ENCODE peak calls at places on chromosomes 11 and 22, in seven cellular contexts. M is IMR-90, H is H9, B is mesenchymal stem cell, G is neuronal stem cell, S is H1, R is trophoblast cell. C is an unnamed sample.

GRCh38 chr22:22410121-22410520 is 98.4 kb downstream of the ZNF280B start:
- DNase-seq in M (no peak), H (no peak), B (no peak), G (no peak), S (no peak), R (no peak), C (no peak)

GRCh38 chr11:100612766-100613165 is 74.3 kb upstream of the ARHGAP42 start:
- DNase-seq in M (no peak), H (no peak), B (no peak), G (no peak), S (no peak), R (no peak), C (no peak)

GRCh38 chr11:110858556-110858921 is 146.3 kb upstream of the ARHGAP20 start:
- DNase-seq in M (no peak), H (no peak), B (no peak), G (no peak), S (no peak), R (no peak), C (no peak)

GRCh38 chr11:15497366-15497765 is 382.6 kb downstream of the INSC start:
- DNase-seq in M (no peak), H (no peak), B (no peak), G (no peak), S (no peak), R (no peak), C (no peak)

GRCh38 chr11:94737171-94737611 is 31.0 kb upstream of the AMOTL1 start:
- DNase-seq in M (peak), H (no peak), B (peak), G (no peak), S (no peak), R (no peak), C (peak)

GRCh38 chr22:35605787-35606492 is 11.2 kb downstream of the MB start:
- DNase-seq in M (no peak), H (no peak), B (no peak), G (no peak), S (no peak), R (no peak), C (no peak)

GRCh38 chr11:11335043-11335442 is 18.0 kb downstream of the CSNK2A3 start:
- DNase-seq in M (no peak), H (no peak), B (no peak), G (no peak), S (no peak), R (no peak), C (peak)

GRCh38 chr11:44912270-44912987 is 38.3 kb downstream of the TP53I11 start:
- DNase-seq in M (no peak), H (peak), B (no peak), G (no peak), S (no peak), R (no peak), C (peak)

GRCh38 chr11:64803846-64804345 is 882 bp upstream of the MAP4K2 start:
- DNase-seq in M (no peak), H (peak), B (no peak), G (no peak), S (no peak), R (peak), C (peak)

GRCh38 chr11:78149646-78150045 is 10.2 kb upstream of the ALG8 start:
- DNase-seq in M (peak), H (no peak), B (peak), G (no peak), S (no peak), R (no peak), C (no peak)

GRCh38 chr22:41725510-41726110 is 26.3 kb downstream of the MEI1 start:
- DNase-seq in M (peak), H (no peak), B (peak), G (no peak), S (no peak), R (peak), C (peak)

GRCh38 chr11:101915811-101916291 is 471 bp downstream of the ANGPTL5 start:
- DNase-seq in M (peak), H (no peak), B (peak), G (no peak), S (no peak), R (no peak), C (peak)

GRCh38 chr22:43417555-43417954 is 5.7 kb downstream of the MPPED1 start:
- DNase-seq in M (no peak), H (no peak), B (no peak), G (no peak), S (no peak), R (no peak), C (no peak)

GRCh38 chr22:43313497-43314474 is 29.4 kb downstream of the SCUBE1 start:
- DNase-seq in M (no peak), H (no peak), B (peak), G (no peak), S (no peak), R (peak), C (peak)

GRCh38 chr11:44778200-44779100 is 51.7 kb downstream of the TSPAN18 start:
- DNase-seq in M (no peak), H (peak), B (no peak), G (no peak), S (no peak), R (no peak), C (peak)

GRCh38 chr11:1290052-1291040 is 19.1 kb downstream of the TOLLIP start:
- DNase-seq in M (no peak), H (no peak), B (no peak), G (no peak), S (no peak), R (no peak), C (no peak)

GRCh38 chr11:125514336-125515101 is 18.5 kb upstream of the FEZ1 start:
- DNase-seq in M (peak), H (no peak), B (peak), G (no peak), S (no peak), R (peak), C (peak)

GRCh38 chr11:42338056-42338455 is 878.6 kb upstream of the LRRC4C start:
- DNase-seq in M (no peak), H (no peak), B (no peak), G (no peak), S (no peak), R (no peak), C (peak)

GRCh38 chr11:46601129-46601528 is 7.3 kb upstream of the AMBRA1 start:
- DNase-seq in M (peak), H (no peak), B (no peak), G (no peak), S (no peak), R (no peak), C (no peak)

GRCh38 chr11:1938343-1939005 is 8.7 kb upstream of the MRPL23 start:
- DNase-seq in M (no peak), H (no peak), B (no peak), G (no peak), S (peak), R (no peak), C (no peak)

GRCh38 chr11:95991545-95991944 is 67.6 kb upstream of the MTMR2 start:
- DNase-seq in M (peak), H (no peak), B (peak), G (no peak), S (no peak), R (no peak), C (no peak)

GRCh38 chr11:19625438-19625837 is 87.2 kb upstream of the NAV2 start:
- DNase-seq in M (peak), H (no peak), B (no peak), G (no peak), S (no peak), R (no peak), C (no peak)

GRCh38 chr11:12150831-12151382 is 40.5 kb downstream of the MICAL2 start:
- DNase-seq in M (peak), H (no peak), B (peak), G (no peak), S (no peak), R (peak), C (no peak)

GRCh38 chr22:46234851-46235437 is 15.1 kb downstream of the CDPF1 start:
- DNase-seq in M (no peak), H (no peak), B (no peak), G (no peak), S (no peak), R (no peak), C (no peak)

GRCh38 chr11:132058211-132058772 is 687.9 kb downstream of the NTM start:
- DNase-seq in M (peak), H (no peak), B (peak), G (no peak), S (no peak), R (no peak), C (peak)

GRCh38 chr11:69280451-69280850 is 13.5 kb upstream of the MYEOV start:
- DNase-seq in M (peak), H (no peak), B (no peak), G (no peak), S (no peak), R (no peak), C (no peak)

DNA sequence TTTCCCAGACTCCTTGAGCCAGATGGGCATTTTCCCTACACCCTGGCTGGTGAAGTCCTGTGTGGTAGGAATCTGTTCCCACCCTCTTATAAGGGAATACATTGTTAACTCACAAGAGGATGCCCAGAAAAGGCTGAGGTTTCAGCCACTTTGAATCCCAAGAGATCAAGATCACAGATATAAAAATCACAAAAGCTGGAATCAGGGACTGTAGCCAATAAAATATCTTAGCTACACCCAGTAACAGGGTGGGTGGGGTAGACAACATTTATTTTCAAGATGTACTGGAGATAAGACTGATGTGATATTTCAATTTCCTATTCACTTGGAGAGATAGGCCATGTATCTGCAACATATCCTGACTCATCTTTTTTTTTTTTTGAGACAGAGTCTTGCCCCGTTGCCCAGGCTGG is 50.3 kb downstream of the COPB1 start:
- DNase-seq in M (no peak), H (no peak), B (no peak), G (no peak), S (no peak), R (no peak), C (no peak)
- H3K23ac ChIP-seq in M (peak), H (no peak), B (no peak), G (no peak), S (no peak), R (no peak), C (no peak)

GRCh38 chr11:62004473-62004872 is 37.0 kb upstream of the FTH1 start:
- DNase-seq in M (peak), H (no peak), B (peak), G (no peak), S (no peak), R (peak), C (no peak)

GRCh38 chr11:62000539-62001446 is 33.4 kb upstream of the FTH1 start:
- DNase-seq in M (no peak), H (no peak), B (no peak), G (no peak), S (no peak), R (no peak), C (no peak)

GRCh38 chr11:62001450-62002178 is 34.2 kb upstream of the FTH1 start:
- DNase-seq in M (no peak), H (no peak), B (no peak), G (no peak), S (no peak), R (no peak), C (no peak)

GRCh38 chr11:62008177-62008576 is 40.7 kb upstream of the FTH1 start:
- DNase-seq in M (no peak), H (no peak), B (no peak), G (no peak), S (no peak), R (no peak), C (no peak)

DNA sequence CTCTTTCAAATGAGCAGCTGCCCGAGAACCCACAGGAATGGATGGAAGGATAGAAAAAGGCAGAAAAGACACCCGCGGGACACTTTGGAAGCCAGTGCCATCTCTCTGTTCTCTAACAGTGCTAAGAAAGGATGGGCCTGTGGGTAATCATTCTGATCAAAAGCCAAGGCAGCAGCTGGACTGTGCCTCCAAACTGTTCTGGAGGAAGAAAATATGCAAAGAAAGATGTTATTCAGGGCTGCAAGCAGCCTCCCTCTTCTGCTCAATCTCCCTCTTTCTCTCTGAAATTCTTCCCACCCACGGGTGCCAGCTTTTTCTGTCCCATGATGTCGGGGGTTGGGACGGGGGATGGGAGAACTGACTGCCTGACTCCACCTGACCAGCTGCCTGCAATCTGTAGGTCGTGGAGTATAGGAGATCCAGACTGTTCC is 37.8 kb upstream of the FTH1 start:
- DNase-seq in M (no peak), H (no peak), B (no peak), G (no peak), S (no peak), R (no peak), C (no peak)
- H3K9ac ChIP-seq in M (no peak), H (no peak), B (peak), G (no peak), S (no peak), R (no peak), C (no peak)

DNA sequence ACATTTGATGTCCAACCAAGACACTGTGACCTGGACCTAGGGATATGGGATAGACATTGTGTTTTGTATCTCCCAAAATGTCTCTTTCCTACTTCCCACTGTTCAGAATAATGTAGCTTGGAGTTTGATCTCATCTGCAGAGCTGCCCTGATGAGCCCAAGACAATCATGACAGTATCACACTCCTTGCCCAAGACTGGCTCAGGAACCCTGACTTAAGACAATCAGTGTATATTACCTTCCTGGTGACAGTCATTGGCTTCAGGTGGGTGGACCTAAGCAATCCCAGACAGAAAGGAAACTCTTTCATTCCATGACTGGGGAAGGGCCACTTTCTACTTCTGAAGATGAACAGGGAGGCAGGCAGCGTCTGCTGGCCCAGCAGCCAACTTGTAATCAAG is 14.3 kb upstream of the RTN4RL2 start:
- DNase-seq in M (no peak), H (no peak), B (no peak), G (no peak), S (no peak), R (no peak), C (no peak)
- H3K23ac ChIP-seq in M (no peak), H (no peak), B (no peak), G (no peak), S (no peak), R (no peak), C (no peak)

GRCh38 chr22:20671409-20672081 is 102.4 kb upstream of the SERPIND1 start:
- DNase-seq in M (no peak), H (no peak), B (no peak), G (no peak), S (peak), R (no peak), C (no peak)

GRCh38 chr22:20674998-20675397 is 98.9 kb upstream of the SERPIND1 start:
- DNase-seq in M (no peak), H (no peak), B (no peak), G (no peak), S (no peak), R (no peak), C (no peak)

GRCh38 chr22:20673341-20674195 is 100.3 kb upstream of the SERPIND1 start:
- DNase-seq in M (no peak), H (no peak), B (no peak), G (no peak), S (no peak), R (no peak), C (no peak)

GRCh38 chr22:20672082-20672424 is 101.9 kb upstream of the SERPIND1 start:
- DNase-seq in M (no peak), H (no peak), B (no peak), G (no peak), S (no peak), R (no peak), C (no peak)

DNA sequence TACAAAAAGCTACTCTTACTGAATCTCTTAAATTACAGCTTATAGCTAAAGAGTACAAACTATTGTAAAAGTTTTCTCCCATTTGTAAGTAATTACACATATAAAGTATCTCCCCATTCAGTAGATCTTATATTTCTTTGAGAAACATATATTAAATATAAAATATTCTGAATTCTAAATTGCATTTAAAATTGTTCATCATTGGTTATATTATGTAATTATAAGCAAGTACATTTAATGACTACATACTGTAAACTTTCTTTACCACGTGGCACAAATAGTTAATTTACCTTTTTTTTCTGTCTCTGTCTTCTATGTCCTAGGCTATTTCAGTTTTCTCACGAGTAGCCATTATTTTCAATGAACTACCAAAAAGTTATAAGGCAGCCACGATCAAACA is 101.2 kb upstream of the SERPIND1 start:
- DNase-seq in M (no peak), H (no peak), B (no peak), G (no peak), S (no peak), R (no peak), C (no peak)
- H3K9ac ChIP-seq in M (no peak), H (no peak), B (no peak), G (no peak), S (no peak), R (no peak), C (no peak)

DNA sequence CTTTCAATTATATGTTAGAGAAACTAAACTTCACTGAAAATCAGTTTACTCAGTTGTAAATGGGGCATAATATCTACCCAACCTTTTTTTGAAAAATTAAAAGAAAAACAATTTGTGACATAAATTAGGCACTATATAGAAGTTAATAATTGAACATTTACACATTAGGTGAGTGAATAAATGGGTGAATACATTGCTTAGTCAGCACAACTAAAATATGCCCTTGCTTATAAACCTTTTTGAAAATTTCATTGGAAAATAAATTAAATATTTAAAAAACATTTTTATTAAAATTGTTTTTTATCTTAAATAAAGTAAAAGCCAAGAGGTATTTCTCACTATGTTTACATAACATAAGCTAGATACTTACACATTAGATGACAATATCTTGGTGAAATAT is 994.5 kb upstream of the TENM4 start:
- DNase-seq in M (no peak), H (no peak), B (no peak), G (no peak), S (no peak), R (no peak), C (no peak)
- H3K23ac ChIP-seq in M (no peak), H (no peak), B (no peak), G (no peak), S (no peak), R (no peak), C (no peak)

DNA sequence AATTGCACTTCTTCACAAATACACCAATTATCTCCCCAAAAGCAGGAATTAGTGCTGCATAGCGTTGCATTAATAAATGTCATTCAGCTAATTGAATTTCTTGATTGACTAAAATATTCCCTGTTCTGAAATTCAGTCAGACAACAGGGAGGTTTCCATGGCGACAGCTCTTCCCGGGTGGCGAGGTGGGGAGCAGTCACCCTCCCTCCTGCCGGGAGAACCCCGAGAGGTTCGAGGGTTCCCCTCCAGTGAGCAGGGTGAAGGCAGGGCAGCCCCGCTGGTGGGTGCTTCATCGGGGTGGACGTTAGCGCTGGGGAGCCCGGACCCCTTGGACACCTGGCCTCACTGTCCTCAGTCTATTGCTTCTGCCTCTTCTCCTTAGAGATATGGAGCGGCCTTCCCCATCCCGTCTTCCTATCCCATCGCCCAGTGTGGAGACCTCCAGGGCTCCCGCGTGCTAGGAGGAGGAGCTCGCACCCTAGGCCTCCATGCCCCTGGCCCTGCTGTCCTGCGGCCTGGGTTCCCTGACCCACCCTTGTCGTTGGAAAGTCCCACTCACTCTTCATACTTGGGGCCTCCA is 983.5 kb downstream of the BRD1 start:
- DNase-seq in M (no peak), H (no peak), B (no peak), G (no peak), S (no peak), R (no peak), C (no peak)
- H3K9ac ChIP-seq in M (no peak), H (no peak), B (no peak), G (no peak), S (no peak), R (no peak), C (no peak)

GRCh38 chr22:37103151-37103550 is 6.4 kb downstream of the TMPRSS6 start:
- DNase-seq in M (no peak), H (no peak), B (no peak), G (no peak), S (no peak), R (no peak), C (no peak)

GRCh38 chr22:37105154-37105553 is 4.4 kb downstream of the TMPRSS6 start:
- DNase-seq in M (no peak), H (no peak), B (no peak), G (no peak), S (no peak), R (no peak), C (no peak)

GRCh38 chr22:37101311-37102063 is 8.0 kb downstream of the TMPRSS6 start:
- DNase-seq in M (no peak), H (no peak), B (no peak), G (no peak), S (no peak), R (no peak), C (no peak)

GRCh38 chr22:37105990-37106389 is 3.5 kb downstream of the TMPRSS6 start:
- DNase-seq in M (no peak), H (no peak), B (no peak), G (no peak), S (no peak), R (no peak), C (no peak)

GRCh38 chr22:37103696-37104452 is 5.6 kb downstream of the TMPRSS6 start:
- DNase-seq in M (no peak), H (no peak), B (no peak), G (no peak), S (no peak), R (no peak), C (no peak)
- H3K23ac ChIP-seq in M (no peak), H (no peak), B (no peak), G (no peak), S (no peak), R (no peak), C (no peak)